ENCODE peak calls at places on chromosomes 2 and 18, in six cellular contexts. T is cardiac fibroblast; G is activated T-helper 9 cell treated with anti-CD3 and anti-CD28 coated beads, Interleukin-2, amount 50 U/mL, for 16 hours; V is iPS DF 6.9; S is chondrocyte; H is activated CD4-positive, alpha-beta T cell treated with anti-CD3 and anti-CD28 coated beads, Interleukin-2, amount 50 U/mL, for 4 hours. J is an unnamed sample.

GRCh38 chr2:124258481-124258880 is 233.4 kb downstream of the CNTNAP5 start:
- DNase-seq in T (peak), G (no peak), V (no peak), S (no peak), H (no peak), J (no peak)

GRCh38 chr2:176078440-176079284 is 5.1 kb downstream of the EVX2 start:
- DNase-seq in T (no peak), G (no peak), V (no peak), S (no peak), H (no peak), J (no peak)

GRCh38 chr2:240557808-240558207 is at the start of gene ANKMY1:
- DNase-seq in T (peak), G (peak), V (no peak), S (no peak), H (peak), J (peak)

GRCh38 chr2:79437416-79438281 is 75.2 kb upstream of the CTNNA2 start:
- DNase-seq in T (no peak), G (no peak), V (no peak), S (no peak), H (no peak), J (no peak)

GRCh38 chr2:65024149-65024829 is 31.9 kb upstream of the CEP68 start:
- DNase-seq in T (peak), G (no peak), V (no peak), S (no peak), H (no peak), J (no peak)

GRCh38 chr18:48663931-48664847 is 125.4 kb downstream of the CTIF start:
- DNase-seq in T (peak), G (peak), V (no peak), S (no peak), H (peak), J (no peak)

GRCh38 chr2:50084086-50084843 is 930.0 kb upstream of the FSHR start:
- DNase-seq in T (no peak), G (no peak), V (no peak), S (peak), H (no peak), J (no peak)

GRCh38 chr2:157735532-157735931 is 106.9 kb upstream of the ACVR1C start:
- DNase-seq in T (no peak), G (no peak), V (no peak), S (no peak), H (no peak), J (no peak)

GRCh38 chr2:115443550-115444185 is 1001.2 kb downstream of the DPP10 start:
- DNase-seq in T (peak), G (no peak), V (no peak), S (no peak), H (no peak), J (no peak)

GRCh38 chr2:191103793-191104192 is 47.0 kb downstream of the STAT4 start:
- DNase-seq in T (peak), G (no peak), V (no peak), S (no peak), H (no peak), J (no peak)

GRCh38 chr2:35501076-35501475 is 854.5 kb upstream of the CRIM1 start:
- DNase-seq in T (no peak), G (no peak), V (no peak), S (no peak), H (no peak), J (no peak)

GRCh38 chr2:28322887-28323483 is 69.7 kb upstream of the FOSL2 start:
- DNase-seq in T (peak), G (no peak), V (no peak), S (no peak), H (no peak), J (no peak)

GRCh38 chr2:173749315-173749714 is 215.9 kb downstream of the SP3 start:
- DNase-seq in T (peak), G (no peak), V (no peak), S (no peak), H (no peak), J (no peak)

GRCh38 chr2:94994063-94994913 is 31.2 kb upstream of the MAL start:
- DNase-seq in T (no peak), G (no peak), V (no peak), S (peak), H (no peak), J (no peak)

GRCh38 chr18:57446322-57446721 is 11.1 kb downstream of the ONECUT2 start:
- DNase-seq in T (no peak), G (no peak), V (no peak), S (no peak), H (no peak), J (no peak)

GRCh38 chr18:68177807-68178702 is 536.9 kb downstream of the TMX3 start:
- DNase-seq in T (peak), G (no peak), V (no peak), S (no peak), H (no peak), J (no peak)

GRCh38 chr2:66494708-66495107 is 59.8 kb downstream of the MEIS1 start:
- DNase-seq in T (peak), G (no peak), V (no peak), S (no peak), H (no peak), J (no peak)

GRCh38 chr18:36394486-36394885 is 97.0 kb downstream of the FHOD3 start:
- DNase-seq in T (no peak), G (no peak), V (no peak), S (no peak), H (no peak), J (no peak)

GRCh38 chr2:240452471-240453256 is 17.2 kb downstream of the GPC1 start:
- DNase-seq in T (peak), G (no peak), V (no peak), S (peak), H (no peak), J (peak)

GRCh38 chr2:159989249-159989648 is 73.2 kb downstream of the PLA2R1 start:
- DNase-seq in T (no peak), G (no peak), V (no peak), S (no peak), H (no peak), J (no peak)

GRCh38 chr2:65067806-65068553 is 11.8 kb downstream of the CEP68 start:
- DNase-seq in T (no peak), G (no peak), V (no peak), S (no peak), H (no peak), J (no peak)

GRCh38 chr18:46770708-46771107 is 13.9 kb upstream of the ST8SIA5 start:
- DNase-seq in T (no peak), G (no peak), V (no peak), S (no peak), H (no peak), J (no peak)

GRCh38 chr2:33340265-33340664 is 136.2 kb upstream of the RASGRP3 start:
- DNase-seq in T (peak), G (no peak), V (no peak), S (no peak), H (no peak), J (no peak)

GRCh38 chr2:76197842-76198448 is 487.2 kb upstream of the GCFC2 start:
- DNase-seq in T (peak), G (no peak), V (peak), S (no peak), H (peak), J (no peak)

GRCh38 chr2:1731512-1731962 is 12.8 kb downstream of the PXDN start:
- DNase-seq in T (peak), G (no peak), V (no peak), S (peak), H (no peak), J (no peak)

GRCh38 chr2:202695166-202695565 is 60.4 kb downstream of the FAM117B start:
- DNase-seq in T (peak), G (no peak), V (no peak), S (no peak), H (no peak), J (no peak)

GRCh38 chr2:43824512-43824911 is 14.1 kb downstream of the ABCG5 start:
- DNase-seq in T (no peak), G (no peak), V (no peak), S (no peak), H (no peak), J (no peak)

GRCh38 chr2:213187386-213187785 is 36.0 kb upstream of the IKZF2 start:
- DNase-seq in T (peak), G (no peak), V (no peak), S (no peak), H (no peak), J (no peak)

GRCh38 chr2:231379266-231380215 is 16.0 kb upstream of the B3GNT7 start:
- DNase-seq in T (peak), G (no peak), V (no peak), S (no peak), H (no peak), J (no peak)

GRCh38 chr18:36809590-36810381 is 19.0 kb downstream of the TPGS2 start:
- DNase-seq in T (peak), G (no peak), V (peak), S (no peak), H (peak), J (no peak)

GRCh38 chr2:149490296-149490695 is 97.3 kb downstream of the MMADHC start:
- DNase-seq in T (no peak), G (no peak), V (no peak), S (no peak), H (no peak), J (no peak)